ENCODE peak calls at places on chromosomes 5 and 9, in six cellular contexts. Y is M059J; Q is HT1080; K is AG09309; E is activated effector memory CD4-positive, alpha-beta T cell treated with Interleukin-2 at 50 U/mL for 16 hours; B is dermis microvascular lymphatic vessel endothelial cell. H is an unnamed sample.

GRCh38 chr5:110099562-110099961 is 409.8 kb downstream of the MAN2A1 start:
- DNase-seq in K (no peak), Y (no peak), Q (no peak), B (no peak), E (no peak), H (no peak)

GRCh38 chr9:113979713-113980086 is 98.4 kb downstream of the AMBP start:
- DNase-seq in B (no peak), E (no peak), Y (no peak), Q (no peak), K (no peak), H (no peak)

GRCh38 chr5:126052120-126052519 is 371.1 kb upstream of the GRAMD2B start:
- DNase-seq in B (no peak), Q (no peak), E (no peak), K (no peak), Y (no peak), H (no peak)

GRCh38 chr9:137309368-137310189 is 7.5 kb upstream of the NRARP start:
- DNase-seq in Y (no peak), K (no peak), Q (no peak), B (no peak), E (no peak), H (no peak)

GRCh38 chr5:80150731-80151130 is 105.1 kb downstream of the SERINC5 start:
- DNase-seq in B (no peak), Y (no peak), Q (no peak), E (no peak), K (no peak), H (no peak)

GRCh38 chr9:136657975-136658848 is 4.5 kb upstream of the EGFL7 start:
- DNase-seq in Y (no peak), B (peak; percentile 19), Q (no peak), K (no peak), E (no peak), H (no peak)

GRCh38 chr5:93611900-93612898 is 29.2 kb downstream of the NR2F1 start:
- DNase-seq in Y (peak; percentile 46), E (no peak), Q (no peak), B (peak; percentile 34), K (no peak), H (peak; percentile 35)

GRCh38 chr5:76209297-76209696 is 126.1 kb downstream of the SV2C start:
- DNase-seq in Q (no peak), E (no peak), B (no peak), Y (no peak), K (no peak), H (peak; percentile 6)

GRCh38 chr9:26656003-26656940 is 236.3 kb downstream of the CAAP1 start:
- DNase-seq in Q (peak; percentile 52), B (peak; percentile 5), Y (peak; percentile 51), E (no peak), K (no peak), H (peak; percentile 44)

GRCh38 chr5:132813599-132814440 is 718 bp downstream of the SOWAHA start:
- DNase-seq in B (peak; percentile 21), Q (no peak), K (no peak), E (no peak), Y (peak; percentile 31), H (no peak)

GRCh38 chr5:78287833-78288232 is 6.7 kb downstream of the AP3B1 start:
- DNase-seq in Y (peak; percentile 77), K (peak; percentile 17), Q (peak; percentile 62), B (peak; percentile 55), E (no peak), H (peak; percentile 50)

GRCh38 chr5:27568811-27569210 is 530.4 kb upstream of the CDH9 start:
- DNase-seq in B (no peak), Q (peak; percentile 28), Y (peak; percentile 26), K (no peak), E (no peak), H (peak; percentile 53)

GRCh38 chr5:112331892-112332291 is 87.2 kb downstream of the EPB41L4A start:
- DNase-seq in Y (no peak), E (no peak), B (peak; percentile 37), K (no peak), Q (no peak), H (no peak)

GRCh38 chr5:103407399-103407798 is 148.8 kb downstream of the MACIR start:
- DNase-seq in Q (peak; percentile 39), E (no peak), B (no peak), Y (peak; percentile 73), K (no peak), H (no peak)

GRCh38 chr9:6581266-6581665 is 64.3 kb downstream of the GLDC start:
- DNase-seq in E (no peak), K (no peak), Q (no peak), Y (no peak), B (no peak), H (no peak)

GRCh38 chr5:127875235-127876021 is 172.2 kb downstream of the CCDC192 start:
- DNase-seq in K (no peak), Y (peak; percentile 89), E (no peak), B (peak; percentile 82), Q (peak; percentile 81), H (peak; percentile 78)

GRCh38 chr9:15935661-15936315 is 382.9 kb downstream of the CCDC171 start:
- DNase-seq in Q (no peak), E (no peak), Y (no peak), K (peak; percentile 11), B (no peak), H (no peak)

GRCh38 chr5:133195250-133195649 is 143.4 kb downstream of the HSPA4 start:
- DNase-seq in E (no peak), K (no peak), Y (no peak), B (no peak), Q (no peak), H (no peak)

GRCh38 chr5:176817369-176817841 is 7.0 kb downstream of the UNC5A start:
- DNase-seq in Y (no peak), K (no peak), E (no peak), Q (no peak), B (peak; percentile 10), H (no peak)

GRCh38 chr9:132001550-132001949 is 78.1 kb downstream of the MED27 start:
- DNase-seq in E (no peak), Y (no peak), K (no peak), Q (no peak), B (no peak), H (no peak)

GRCh38 chr9:137618105-137619067 is at the start of gene EHMT1:
- DNase-seq in B (peak; percentile 87), E (peak; percentile 88), K (no peak), Q (peak; percentile 68), Y (peak; percentile 80), H (peak; percentile 84)

GRCh38 chr5:81184749-81185110 is 48.4 kb upstream of the CKMT2 start:
- DNase-seq in Y (no peak), Q (no peak), K (no peak), B (no peak), E (no peak), H (no peak)

GRCh38 chr9:71076096-71076495 is 45.3 kb downstream of the TRPM3 start:
- DNase-seq in K (peak; percentile 64), Q (no peak), Y (no peak), E (no peak), B (no peak), H (no peak)

GRCh38 chr5:139634028-139634325 is 14.2 kb upstream of the CXXC5 start:
- DNase-seq in Q (no peak), Y (no peak), E (no peak), B (no peak), K (no peak), H (no peak)

GRCh38 chr9:96856363-96857286 is 2.3 kb upstream of the ZNF782 start:
- DNase-seq in Q (peak; percentile 57), Y (peak; percentile 74), K (peak; percentile 31), E (peak; percentile 41), B (peak; percentile 76), H (peak; percentile 66)

H was measured in PC-3.